ENCODE peak calls at places on chromosomes 6 and 20, in seven cellular contexts. A, L, I, Z, U, B and S are unnamed samples.

GRCh38 chr6:136500414-136500813 is 49.8 kb downstream of the MAP7 start:
- DNase-seq in A (no peak), L (no peak), I (no peak), Z (no peak), U (no peak), B (no peak), S (no peak)

GRCh38 chr6:148915889-148916288 is 169.1 kb downstream of the UST start:
- DNase-seq in A (no peak), L (no peak), I (no peak), Z (peak), U (no peak), B (no peak), S (peak)

GRCh38 chr6:99612551-99613397 is 6.1 kb downstream of the PRDM13 start:
- DNase-seq in A (peak), L (no peak), I (no peak), Z (no peak), U (no peak), B (no peak), S (no peak)

GRCh38 chr6:138410972-138411667 is 7.1 kb downstream of the HEBP2 start:
- DNase-seq in A (no peak), L (peak), I (no peak), Z (no peak), U (peak), B (no peak), S (no peak)

GRCh38 chr20:7938058-7938457 is 2.2 kb downstream of the HAO1 start:
- DNase-seq in A (no peak), L (no peak), I (no peak), Z (no peak), U (no peak), B (no peak), S (no peak)

GRCh38 chr20:38217791-38218565 is 42.6 kb downstream of the KIAA1755 start:
- DNase-seq in A (peak), L (peak), I (no peak), Z (no peak), U (peak), B (peak), S (no peak)

GRCh38 chr6:33105916-33106871 is 30.4 kb downstream of the HLA-DPB1 start:
- DNase-seq in A (no peak), L (no peak), I (no peak), Z (no peak), U (no peak), B (no peak), S (no peak)

GRCh38 chr6:140816696-140817095 is 1316.0 kb upstream of the GJE1 start:
- DNase-seq in A (no peak), L (no peak), I (no peak), Z (no peak), U (no peak), B (no peak), S (no peak)

GRCh38 chr6:149075616-149076354 is 241.7 kb upstream of the TAB2 start:
- DNase-seq in A (no peak), L (no peak), I (no peak), Z (no peak), U (peak), B (no peak), S (no peak)

GRCh38 chr20:5797843-5798462 is 47.8 kb downstream of the SHLD1 start:
- DNase-seq in A (no peak), L (no peak), I (no peak), Z (no peak), U (no peak), B (no peak), S (no peak)

GRCh38 chr20:20552076-20552475 is 160.4 kb downstream of the RALGAPA2 start:
- DNase-seq in A (peak), L (no peak), I (no peak), Z (peak), U (no peak), B (no peak), S (peak)

GRCh38 chr6:150417899-150418824 is 49.4 kb downstream of the IYD start:
- DNase-seq in A (peak), L (peak), I (no peak), Z (peak), U (peak), B (no peak), S (peak)

GRCh38 chr6:42210551-42210950 is 7.1 kb downstream of the MRPS10 start:
- DNase-seq in A (peak), L (no peak), I (no peak), Z (peak), U (no peak), B (no peak), S (peak)

GRCh38 chr6:131764350-131764749 is 43.5 kb upstream of the ENPP1 start:
- DNase-seq in A (no peak), L (no peak), I (no peak), Z (no peak), U (peak), B (no peak), S (no peak)

GRCh38 chr6:20126102-20126752 is 86.0 kb downstream of the MBOAT1 start:
- DNase-seq in A (no peak), L (no peak), I (no peak), Z (no peak), U (no peak), B (no peak), S (no peak)

GRCh38 chr6:25257686-25258348 is 21.4 kb upstream of the CARMIL1 start:
- DNase-seq in A (peak), L (no peak), I (no peak), Z (no peak), U (no peak), B (no peak), S (peak)

GRCh38 chr6:148857817-148858390 is 111.1 kb downstream of the UST start:
- DNase-seq in A (no peak), L (no peak), I (no peak), Z (no peak), U (no peak), B (no peak), S (no peak)

GRCh38 chr20:1332749-1333300 is 3.9 kb upstream of the SDCBP2 start:
- DNase-seq in A (no peak), L (no peak), I (no peak), Z (no peak), U (no peak), B (no peak), S (no peak)

GRCh38 chr20:2859330-2860121 is 13.8 kb upstream of the PTPRA start:
- DNase-seq in A (no peak), L (no peak), I (no peak), Z (no peak), U (peak), B (no peak), S (no peak)

GRCh38 chr6:123925360-123925759 is 121.7 kb downstream of the NKAIN2 start:
- DNase-seq in A (no peak), L (no peak), I (no peak), Z (peak), U (no peak), B (no peak), S (peak)

GRCh38 chr6:75691012-75691411 is 58.0 kb upstream of the MYO6 start:
- DNase-seq in A (no peak), L (no peak), I (no peak), Z (no peak), U (peak), B (no peak), S (no peak)

GRCh38 chr6:140871911-140872310 is 1260.8 kb upstream of the GJE1 start:
- DNase-seq in A (no peak), L (no peak), I (no peak), Z (no peak), U (no peak), B (no peak), S (no peak)

GRCh38 chr6:87941556-87942358 is 105.9 kb upstream of the SPACA1 start:
- DNase-seq in A (no peak), L (no peak), I (no peak), Z (no peak), U (no peak), B (no peak), S (no peak)

GRCh38 chr6:42571611-42572342 is 7.9 kb downstream of the UBR2 start:
- DNase-seq in A (no peak), L (no peak), I (no peak), Z (no peak), U (no peak), B (no peak), S (no peak)

GRCh38 chr20:9225879-9226278 is 157.0 kb downstream of the PLCB4 start:
- DNase-seq in A (no peak), L (no peak), I (no peak), Z (no peak), U (no peak), B (no peak), S (no peak)

GRCh38 chr6:159970659-159971063 is 1.8 kb downstream of the IGF2R start:
- DNase-seq in A (no peak), L (no peak), I (no peak), Z (no peak), U (no peak), B (no peak), S (no peak)

GRCh38 chr6:162203287-162203686 is 524.3 kb downstream of the PRKN start:
- DNase-seq in A (no peak), L (no peak), I (no peak), Z (no peak), U (no peak), B (no peak), S (no peak)

GRCh38 chr6:126820617-126821016 is 297.9 kb upstream of the RSPO3 start:
- DNase-seq in A (no peak), L (no peak), I (no peak), Z (no peak), U (no peak), B (no peak), S (no peak)

GRCh38 chr6:4560225-4561077 is 215.8 kb upstream of the CDYL start:
- DNase-seq in A (no peak), L (no peak), I (no peak), Z (no peak), U (no peak), B (no peak), S (no peak)

GRCh38 chr20:24491043-24491756 is 21.8 kb downstream of the SYNDIG1 start:
- DNase-seq in A (no peak), L (no peak), I (no peak), Z (no peak), U (no peak), B (no peak), S (no peak)

GRCh38 chr20:49505518-49505917 is 23.1 kb upstream of the KCNB1 start:
- DNase-seq in A (peak), L (peak), I (no peak), Z (no peak), U (peak), B (no peak), S (peak)

GRCh38 chr20:43715511-43715910 is 11.3 kb downstream of the GTSF1L start:
- DNase-seq in A (no peak), L (no peak), I (no peak), Z (no peak), U (no peak), B (no peak), S (no peak)

GRCh38 chr20:49635171-49635570 is 67.2 kb upstream of the PTGIS start:
- DNase-seq in A (no peak), L (no peak), I (no peak), Z (no peak), U (no peak), B (no peak), S (no peak)

GRCh38 chr6:157077251-157077650 is 246.1 kb downstream of the TMEM242 start:
- DNase-seq in A (no peak), L (no peak), I (no peak), Z (no peak), U (no peak), B (no peak), S (no peak)

GRCh38 chr20:63441136-63441776 is 31.2 kb downstream of the KCNQ2 start:
- DNase-seq in A (no peak), L (no peak), I (peak), Z (no peak), U (no peak), B (no peak), S (no peak)

GRCh38 chr6:135147637-135148592 is 33.2 kb upstream of the MYB start:
- DNase-seq in A (no peak), L (no peak), I (no peak), Z (no peak), U (no peak), B (no peak), S (no peak)

GRCh38 chr6:7100751-7101078 is 7.0 kb upstream of the RREB1 start:
- DNase-seq in A (no peak), L (no peak), I (no peak), Z (no peak), U (no peak), B (no peak), S (no peak)

GRCh38 chr6:138847884-138848283 is 52.0 kb downstream of the ECT2L start:
- DNase-seq in A (no peak), L (no peak), I (no peak), Z (no peak), U (no peak), B (no peak), S (no peak)